ENCODE peak calls at places on chromosomes 4 and X, in eight cellular contexts. Q is adrenal gland, L is NB4, P is spleen, X is esophagus squamous epithelium, T is endothelial cell of umbilical vein, A is testis, M is Peyer's patch. V is an unnamed sample.

GRCh38 chrX:155645180-155645579 is 32.4 kb upstream of the TMLHE start:
- DNase-seq in Q (no peak), L (no peak), P (no peak), X (no peak), T (no peak), A (no peak), M (no peak), V (no peak)

GRCh38 chr4:108702960-108703359 is 52.6 kb downstream of the OSTC start:
- DNase-seq in Q (no peak), L (no peak), P (no peak), X (no peak), T (no peak), A (no peak), M (no peak), V (no peak)

GRCh38 chrX:2498781-2499302 is 1.9 kb downstream of the DHRSX start:
- DNase-seq in Q (no peak), L (peak; percentile 78), P (peak; percentile 58), X (no peak), T (peak; percentile 20), A (peak; percentile 70), M (no peak), V (no peak)

GRCh38 chr4:76601791-76602190 is 166.8 kb downstream of the SHROOM3 start:
- DNase-seq in Q (no peak), L (peak; percentile 3), P (no peak), X (no peak), T (peak; percentile 82), A (no peak), M (no peak), V (no peak)

GRCh38 chr4:186013404-186014186 is 55.4 kb upstream of the TLR3 start:
- DNase-seq in Q (no peak), L (no peak), P (no peak), X (no peak), T (no peak), A (no peak), M (no peak), V (no peak)

GRCh38 chr4:3436798-3437581 is 4.8 kb upstream of the HGFAC start:
- DNase-seq in Q (peak; percentile 78), L (no peak), P (no peak), X (no peak), T (peak; percentile 46), A (no peak), M (peak; percentile 71), V (no peak)

GRCh38 chr4:155666701-155667537 is at the start of gene GUCY1A1:
- DNase-seq in Q (no peak), L (no peak), P (peak; percentile 81), X (no peak), T (peak; percentile 61), A (peak; percentile 31), M (peak; percentile 51), V (peak; percentile 12)

GRCh38 chrX:413322-414201 is 26.9 kb upstream of the PPP2R3B start:
- DNase-seq in Q (no peak), L (no peak), P (no peak), X (no peak), T (peak; percentile 59), A (no peak), M (no peak), V (no peak)

GRCh38 chrX:104324461-104324860 is 69.7 kb upstream of the ESX1 start:
- DNase-seq in Q (no peak), L (no peak), P (no peak), X (no peak), T (peak; percentile 13), A (no peak), M (no peak), V (no peak)

GRCh38 chr4:99149620-99150019 is 5.5 kb upstream of the ADH4 start:
- DNase-seq in Q (no peak), L (no peak), P (no peak), X (no peak), T (no peak), A (no peak), M (no peak), V (no peak)

GRCh38 chr4:99148545-99148944 is 4.4 kb upstream of the ADH4 start:
- DNase-seq in Q (no peak), L (no peak), P (no peak), X (no peak), T (no peak), A (no peak), M (no peak), V (no peak)

GRCh38 chr4:99144070-99144469 is at the start of gene ADH4:
- DNase-seq in Q (no peak), L (peak; percentile 15), P (no peak), X (no peak), T (peak; percentile 21), A (no peak), M (no peak), V (no peak)
- TF ChIP-seq POLR2A in Q (no peak), L (no peak), P (no peak), X (no peak), T (no peak), A (no peak), M (peak; percentile 8), V (no peak)

GRCh38 chr4:102869569-102870227 is 906 bp downstream of the CISD2 start:
- DNase-seq in Q (peak; percentile 25), L (peak; percentile 30), P (no peak), X (no peak), T (no peak), A (no peak), M (no peak), V (no peak)
- TF ChIP-seq POLR2A in Q (no peak), L (no peak), P (no peak), X (no peak), T (no peak), A (no peak), M (no peak), V (no peak)

DNA sequence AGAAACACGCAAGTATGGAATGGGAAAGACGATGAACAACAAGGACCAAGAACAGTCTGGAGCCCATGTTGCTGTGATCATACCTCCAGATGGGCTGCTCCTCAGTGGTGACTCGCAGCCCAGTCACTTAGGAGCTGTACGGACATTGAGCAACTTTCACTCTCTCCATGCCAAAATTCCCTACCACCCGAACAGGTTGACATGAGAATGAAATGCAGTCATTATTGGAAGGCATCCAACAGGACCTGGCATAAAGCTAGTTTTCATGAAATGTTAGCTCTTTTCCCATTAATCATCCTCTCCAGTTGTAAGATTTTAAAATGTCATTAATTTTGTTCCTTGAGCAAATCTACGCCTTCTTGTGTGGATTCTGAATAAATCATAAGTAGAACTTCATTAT is 82.7 kb upstream of the GPM6B start:
- DNase-seq in Q (peak; percentile 21), L (no peak), P (no peak), X (no peak), T (peak; percentile 15), A (no peak), M (no peak), V (no peak)
- TF ChIP-seq POLR2A in Q (no peak), L (no peak), P (no peak), X (no peak), T (no peak), A (no peak), M (no peak), V (no peak)

GRCh38 chr4:118279920-118280432 is 72.8 kb downstream of the PRSS12 start:
- DNase-seq in Q (no peak), L (peak; percentile 39), P (no peak), X (no peak), T (no peak), A (no peak), M (no peak), V (no peak)

GRCh38 chr4:118280501-118281218 is 72.1 kb downstream of the PRSS12 start:
- DNase-seq in Q (peak; percentile 54), L (peak; percentile 84), P (no peak), X (no peak), T (peak; percentile 72), A (peak; percentile 72), M (peak; percentile 54), V (no peak)

GRCh38 chr4:118282692-118283091 is 70.1 kb downstream of the PRSS12 start:
- DNase-seq in Q (no peak), L (peak; percentile 90), P (no peak), X (no peak), T (no peak), A (no peak), M (no peak), V (no peak)

GRCh38 chr4:118284169-118284568 is 68.6 kb downstream of the PRSS12 start:
- DNase-seq in Q (no peak), L (peak; percentile 91), P (no peak), X (no peak), T (no peak), A (no peak), M (no peak), V (no peak)

DNA sequence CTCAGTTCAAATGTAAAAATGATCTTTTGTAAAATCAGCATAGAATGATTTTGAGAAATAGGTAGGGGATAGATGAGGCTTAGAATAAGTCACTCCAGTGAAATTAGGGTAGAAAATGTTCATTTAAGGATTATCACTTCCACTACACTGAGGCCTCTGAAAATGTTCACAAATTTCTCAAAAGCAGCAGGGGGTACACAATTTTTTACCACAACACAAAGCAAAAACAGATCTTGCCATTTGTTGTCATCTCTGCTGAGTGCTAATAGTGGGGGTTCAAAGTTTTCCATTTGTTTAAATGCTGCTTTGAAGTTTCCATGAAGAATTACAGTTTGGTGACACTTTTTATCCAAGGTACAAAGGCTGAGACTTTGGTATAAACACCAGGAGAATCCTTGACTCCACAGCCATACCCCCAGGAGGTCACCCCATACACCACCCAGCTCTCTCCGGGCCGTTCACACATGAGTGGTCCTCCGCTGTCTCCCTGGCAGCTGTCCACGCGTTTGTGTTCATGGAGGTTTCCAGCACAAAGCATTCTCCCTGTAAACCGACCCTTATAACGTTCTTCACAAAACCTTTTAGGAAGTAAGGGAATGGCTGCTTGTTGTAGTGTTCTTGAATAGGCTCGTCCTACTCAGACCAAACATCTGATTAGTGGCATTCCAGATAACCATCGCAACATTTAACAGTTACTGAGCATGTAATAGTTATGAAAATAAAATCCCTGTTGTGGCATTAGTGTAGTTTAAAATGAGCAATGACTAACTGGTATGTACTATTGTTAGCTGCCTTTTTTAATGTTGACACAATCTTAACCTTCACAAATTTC is 71.0 kb downstream of the PRSS12 start:
- DNase-seq in Q (no peak), L (peak; percentile 58), P (peak; percentile 72), X (no peak), T (peak; percentile 19), A (no peak), M (peak; percentile 53), V (no peak)
- TF ChIP-seq POLR2A in Q (no peak), L (no peak), P (no peak), X (no peak), T (peak; percentile 69), A (no peak), M (no peak), V (peak; percentile 75)